ENCODE peak calls at places on chromosome 1, in four cellular contexts. One of them, this sample, is unnamed.

GRCh38 chr1:110785055-110785454 is 87.9 kb upstream of the CD53 start:
- DNase-seq in astrocyte of the spinal cord: no peak
- DNase-seq in cardiac muscle cell: no peak
- DNase-seq in tibial artery: no peak
- DNase-seq in this sample: no peak

GRCh38 chr1:19333587-19334354 is 21.6 kb downstream of the SLC66A1 start:
- DNase-seq in astrocyte of the spinal cord: no peak
- DNase-seq in cardiac muscle cell: no peak
- DNase-seq in tibial artery: no peak
- DNase-seq in this sample: peak; percentile 36

GRCh38 chr1:156608036-156608674 is 6.9 kb upstream of the GPATCH4 start:
- DNase-seq in astrocyte of the spinal cord: peak; percentile 70
- DNase-seq in cardiac muscle cell: peak; percentile 71
- DNase-seq in tibial artery: no peak
- DNase-seq in this sample: peak; percentile 86

GRCh38 chr1:201229095-201229494 is 38.5 kb downstream of the IGFN1 start:
- DNase-seq in astrocyte of the spinal cord: no peak
- DNase-seq in cardiac muscle cell: no peak
- DNase-seq in tibial artery: no peak
- DNase-seq in this sample: no peak

GRCh38 chr1:93773049-93773838 is 91.6 kb upstream of the BCAR3 start:
- DNase-seq in astrocyte of the spinal cord: no peak
- DNase-seq in cardiac muscle cell: no peak
- DNase-seq in tibial artery: no peak
- DNase-seq in this sample: no peak

GRCh38 chr1:10510520-10511493 is 36.1 kb downstream of the PEX14 start:
- DNase-seq in astrocyte of the spinal cord: peak; percentile 86
- DNase-seq in cardiac muscle cell: no peak
- DNase-seq in tibial artery: no peak
- DNase-seq in this sample: peak; percentile 86

GRCh38 chr1:202085682-202086373 is 36.9 kb upstream of the GPR37L1 start:
- DNase-seq in astrocyte of the spinal cord: no peak
- DNase-seq in cardiac muscle cell: no peak
- DNase-seq in tibial artery: peak; percentile 25
- DNase-seq in this sample: no peak

GRCh38 chr1:93331412-93331811 is 14.3 kb upstream of the DR1 start:
- DNase-seq in astrocyte of the spinal cord: no peak
- DNase-seq in cardiac muscle cell: no peak
- DNase-seq in tibial artery: no peak
- DNase-seq in this sample: peak; percentile 64

GRCh38 chr1:233627376-233627775 is 13.5 kb downstream of the KCNK1 start:
- DNase-seq in astrocyte of the spinal cord: no peak
- DNase-seq in cardiac muscle cell: no peak
- DNase-seq in tibial artery: no peak
- DNase-seq in this sample: no peak

GRCh38 chr1:44147582-44147981 is 6.2 kb upstream of the KLF18 start:
- DNase-seq in astrocyte of the spinal cord: no peak
- DNase-seq in cardiac muscle cell: no peak
- DNase-seq in tibial artery: no peak
- DNase-seq in this sample: no peak

GRCh38 chr1:12669529-12670068 is 25.7 kb downstream of the AADACL4 start:
- DNase-seq in astrocyte of the spinal cord: no peak
- DNase-seq in cardiac muscle cell: no peak
- DNase-seq in tibial artery: no peak
- DNase-seq in this sample: no peak

GRCh38 chr1:199616947-199617346 is 410.6 kb upstream of the NR5A2 start:
- DNase-seq in astrocyte of the spinal cord: no peak
- DNase-seq in cardiac muscle cell: no peak
- DNase-seq in tibial artery: no peak
- DNase-seq in this sample: no peak

GRCh38 chr1:12760256-12760795 is 13.2 kb upstream of the PRAMEF12 start:
- DNase-seq in astrocyte of the spinal cord: no peak
- DNase-seq in cardiac muscle cell: no peak
- DNase-seq in tibial artery: no peak
- DNase-seq in this sample: no peak

GRCh38 chr1:22635436-22635835 is 992 bp upstream of the C1QA start:
- DNase-seq in astrocyte of the spinal cord: no peak
- DNase-seq in cardiac muscle cell: no peak
- DNase-seq in tibial artery: no peak
- DNase-seq in this sample: no peak

GRCh38 chr1:208425096-208425495 is 180.9 kb upstream of the PLXNA2 start:
- DNase-seq in astrocyte of the spinal cord: no peak
- DNase-seq in cardiac muscle cell: no peak
- DNase-seq in tibial artery: no peak
- DNase-seq in this sample: no peak

GRCh38 chr1:54302951-54303843 is 103.0 kb downstream of the SSBP3 start:
- DNase-seq in astrocyte of the spinal cord: no peak
- DNase-seq in cardiac muscle cell: no peak
- DNase-seq in tibial artery: no peak
- DNase-seq in this sample: no peak

GRCh38 chr1:211830330-211831142 is at the start of gene LPGAT1:
- DNase-seq in astrocyte of the spinal cord: peak; percentile 57
- DNase-seq in cardiac muscle cell: peak; percentile 89
- DNase-seq in tibial artery: peak; percentile 58
- DNase-seq in this sample: peak; percentile 89

GRCh38 chr1:210698661-210699060 is 370.0 kb downstream of the HHAT start:
- DNase-seq in astrocyte of the spinal cord: no peak
- DNase-seq in cardiac muscle cell: no peak
- DNase-seq in tibial artery: no peak
- DNase-seq in this sample: no peak

GRCh38 chr1:49200738-49201137 is 424.0 kb upstream of the BEND5 start:
- DNase-seq in astrocyte of the spinal cord: no peak
- DNase-seq in cardiac muscle cell: no peak
- DNase-seq in tibial artery: no peak
- DNase-seq in this sample: no peak

GRCh38 chr1:116921301-116921885 is 11.7 kb downstream of the PTGFRN start:
- DNase-seq in astrocyte of the spinal cord: no peak
- DNase-seq in cardiac muscle cell: no peak
- DNase-seq in tibial artery: no peak
- DNase-seq in this sample: no peak

GRCh38 chr1:19969898-19970660 is 9.3 kb downstream of the PLA2G2A start:
- DNase-seq in astrocyte of the spinal cord: no peak
- DNase-seq in cardiac muscle cell: no peak
- DNase-seq in tibial artery: no peak
- DNase-seq in this sample: no peak

GRCh38 chr1:156505679-156506298 is 5.2 kb upstream of the MEF2D start:
- DNase-seq in astrocyte of the spinal cord: no peak
- DNase-seq in cardiac muscle cell: no peak
- DNase-seq in tibial artery: no peak
- DNase-seq in this sample: no peak

GRCh38 chr1:212588137-212588510 is 20.4 kb upstream of the ATF3 start:
- DNase-seq in astrocyte of the spinal cord: no peak
- DNase-seq in cardiac muscle cell: no peak
- DNase-seq in tibial artery: no peak
- DNase-seq in this sample: no peak

GRCh38 chr1:168341576-168341975 is 60.9 kb downstream of the TBX19 start:
- DNase-seq in astrocyte of the spinal cord: peak; percentile 59
- DNase-seq in cardiac muscle cell: no peak
- DNase-seq in tibial artery: no peak
- DNase-seq in this sample: peak; percentile 81

GRCh38 chr1:60073605-60074278 is at the start of gene C1orf87:
- DNase-seq in astrocyte of the spinal cord: no peak
- DNase-seq in cardiac muscle cell: peak; percentile 9
- DNase-seq in tibial artery: no peak
- DNase-seq in this sample: no peak

GRCh38 chr1:229254910-229255541 is 15.9 kb upstream of the RAB4A start:
- DNase-seq in astrocyte of the spinal cord: no peak
- DNase-seq in cardiac muscle cell: no peak
- DNase-seq in tibial artery: no peak
- DNase-seq in this sample: no peak

GRCh38 chr1:59549903-59550302 is 253.0 kb downstream of the FGGY start:
- DNase-seq in astrocyte of the spinal cord: no peak
- DNase-seq in cardiac muscle cell: no peak
- DNase-seq in tibial artery: peak; percentile 66
- DNase-seq in this sample: peak; percentile 90

GRCh38 chr1:5980314-5981008 is 11.8 kb downstream of the NPHP4 start:
- DNase-seq in astrocyte of the spinal cord: peak; percentile 17
- DNase-seq in cardiac muscle cell: peak; percentile 75
- DNase-seq in tibial artery: peak; percentile 61
- DNase-seq in this sample: no peak
- TF ChIP-seq CTCF in astrocyte of the spinal cord: peak; percentile 21
- TF ChIP-seq CTCF in cardiac muscle cell: peak; percentile 49
- TF ChIP-seq CTCF in tibial artery: no peak
- TF ChIP-seq CTCF in this sample: no peak

DNA sequence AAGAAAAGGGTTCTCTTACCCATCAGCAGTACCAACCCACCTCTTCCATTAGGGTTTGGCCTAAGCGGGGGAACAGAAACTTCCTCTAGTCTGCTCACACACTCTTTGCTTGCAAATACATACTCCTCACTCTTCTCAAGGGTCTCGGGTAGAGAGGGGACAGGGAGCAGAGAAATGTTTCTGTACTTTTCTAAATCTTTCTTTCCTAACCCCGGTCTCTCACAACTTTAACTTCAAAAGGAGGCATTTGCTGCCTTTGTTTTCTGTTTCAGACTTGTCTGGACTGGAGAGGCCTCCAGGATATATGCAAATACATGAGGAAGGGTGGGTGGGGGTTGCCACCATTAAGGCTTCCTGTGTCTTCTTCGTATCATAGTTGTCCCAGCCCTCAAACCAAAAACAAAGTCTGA is 10.5 kb upstream of the LAX1 start:
- DNase-seq in astrocyte of the spinal cord: no peak
- DNase-seq in cardiac muscle cell: no peak
- DNase-seq in tibial artery: no peak
- DNase-seq in this sample: no peak
- H3K4me3 ChIP-seq in astrocyte of the spinal cord: no peak overlapping the region
- H3K4me3 ChIP-seq in cardiac muscle cell: no peak overlapping the region
- H3K4me3 ChIP-seq in tibial artery: no peak overlapping the region
- H3K4me3 ChIP-seq in this sample: no peak overlapping the region

GRCh38 chr1:179583869-179584268 is 7.8 kb upstream of the TDRD5 start:
- DNase-seq in astrocyte of the spinal cord: no peak
- DNase-seq in cardiac muscle cell: no peak
- DNase-seq in tibial artery: no peak
- DNase-seq in this sample: no peak

GRCh38 chr1:179589524-179589923 is 2.1 kb upstream of the TDRD5 start:
- DNase-seq in astrocyte of the spinal cord: no peak
- DNase-seq in cardiac muscle cell: no peak
- DNase-seq in tibial artery: no peak
- DNase-seq in this sample: no peak

GRCh38 chr1:179587336-179587735 is 4.3 kb upstream of the TDRD5 start:
- DNase-seq in astrocyte of the spinal cord: no peak
- DNase-seq in cardiac muscle cell: no peak
- DNase-seq in tibial artery: no peak
- DNase-seq in this sample: no peak

GRCh38 chr1:179588425-179589024 is 3.1 kb upstream of the TDRD5 start:
- DNase-seq in astrocyte of the spinal cord: no peak
- DNase-seq in cardiac muscle cell: no peak
- DNase-seq in tibial artery: no peak
- DNase-seq in this sample: no peak

GRCh38 chr1:179586107-179586823 is 5.4 kb upstream of the TDRD5 start:
- DNase-seq in astrocyte of the spinal cord: peak; percentile 50
- DNase-seq in cardiac muscle cell: peak; percentile 37
- DNase-seq in tibial artery: peak; percentile 62
- DNase-seq in this sample: peak; percentile 56
- TF ChIP-seq CTCF in astrocyte of the spinal cord: peak; percentile 48
- TF ChIP-seq CTCF in cardiac muscle cell: peak; percentile 61
- TF ChIP-seq CTCF in tibial artery: peak; percentile 41
- TF ChIP-seq CTCF in this sample: peak; percentile 15

GRCh38 chr1:238589843-238590435 is 699.2 kb upstream of the ZP4 start:
- DNase-seq in astrocyte of the spinal cord: peak; percentile 56
- DNase-seq in cardiac muscle cell: no peak
- DNase-seq in tibial artery: no peak
- DNase-seq in this sample: peak; percentile 9
- H3K4me3 ChIP-seq in astrocyte of the spinal cord: no peak overlapping the region
- H3K4me3 ChIP-seq in cardiac muscle cell: no peak overlapping the region
- H3K4me3 ChIP-seq in tibial artery: no peak overlapping the region
- H3K4me3 ChIP-seq in this sample: no peak overlapping the region

This sample was measured in foreskin fibroblast.